ENCODE peak calls at places on chromosomes 16 and 17, in five cellular contexts. J, D, T, B and H are unnamed samples.

GRCh38 chr16:67445913-67446907 is 15.3 kb downstream of the HSD11B2 start:
- DNase-seq in J (no peak), D (peak), T (no peak), B (no peak), H (no peak)

GRCh38 chr16:66298006-66298405 is 68.5 kb upstream of the CDH5 start:
- DNase-seq in J (no peak), D (no peak), T (no peak), B (no peak), H (no peak)

GRCh38 chr16:8669481-8669880 is 4.9 kb upstream of the ABAT start:
- DNase-seq in J (no peak), D (no peak), T (no peak), B (no peak), H (no peak)

GRCh38 chr16:50386139-50386538 is 17.4 kb upstream of the BRD7 start:
- DNase-seq in J (no peak), D (no peak), T (no peak), B (no peak), H (no peak)

GRCh38 chr17:6558932-6559752 is 2.8 kb upstream of the PITPNM3 start:
- DNase-seq in J (no peak), D (no peak), T (no peak), B (no peak), H (no peak)

GRCh38 chr16:14004719-14005315 is 66.3 kb upstream of the MRTFB start:
- DNase-seq in J (no peak), D (no peak), T (no peak), B (no peak), H (no peak)

GRCh38 chr17:79515646-79516604 is 94.9 kb downstream of the RBFOX3 start:
- DNase-seq in J (peak), D (no peak), T (no peak), B (no peak), H (no peak)

GRCh38 chr17:40553694-40554534 is 11.4 kb downstream of the CCR7 start:
- DNase-seq in J (peak), D (no peak), T (peak), B (no peak), H (peak)

GRCh38 chr17:77444653-77445029 is 303.9 kb downstream of the SEC14L1 start:
- DNase-seq in J (peak), D (no peak), T (no peak), B (no peak), H (no peak)

GRCh38 chr16:61836804-61837398 is 199.3 kb downstream of the CDH8 start:
- DNase-seq in J (peak), D (no peak), T (no peak), B (no peak), H (no peak)

GRCh38 chr16:11361751-11362742 is 16.8 kb downstream of the RMI2 start:
- DNase-seq in J (no peak), D (no peak), T (peak), B (no peak), H (no peak)

GRCh38 chr17:10779607-10780006 is 24.3 kb downstream of the TMEM238L start:
- DNase-seq in J (no peak), D (no peak), T (no peak), B (no peak), H (no peak)

GRCh38 chr16:73204359-73205152 is 156.6 kb upstream of the ZFHX3 start:
- DNase-seq in J (no peak), D (no peak), T (no peak), B (no peak), H (no peak)